ENCODE peak calls at places on chromosomes 2 and 18, in nine cellular contexts. J is HTR-8/SVneo; A is epithelial cell of prostate; R is NCI-H2081; Q is choroid plexus epithelial cell; N is occipital lobe; H is left kidney; M is activated T-helper 2 cell treated with anti-CD3 and anti-CD28 coated beads, Interferon-gamma antibody, Interleukin-2, Interleukin-4, amounts not matched to agents 10 μg/mL and 5 μg/mL and 100 μg/mL, durations not matched to agents 14 hours and 24 hours and 36 hours; S is PC-9. K is an unnamed sample.

GRCh38 chr2:147845608-147846002 is 776 bp downstream of the ACVR2A start:
- DNase-seq in J (no peak), A (no peak), R (no peak), Q (no peak), N (no peak), H (peak), M (no peak), S (no peak), K (no peak)

GRCh38 chr18:78729099-78729467 is 250.5 kb upstream of the SALL3 start:
- DNase-seq in J (no peak), A (no peak), R (no peak), Q (no peak), N (no peak), H (no peak), M (no peak), S (no peak), K (no peak)

GRCh38 chr2:60998628-60999545 is 18.6 kb upstream of the PEX13 start:
- DNase-seq in J (peak), A (no peak), R (peak), Q (peak), N (no peak), H (peak), M (no peak), S (no peak), K (no peak)

GRCh38 chr2:179440642-179441251 is 176.1 kb upstream of the SESTD1 start:
- DNase-seq in J (no peak), A (no peak), R (peak), Q (peak), N (no peak), H (peak), M (no peak), S (no peak), K (no peak)

GRCh38 chr18:9082763-9083510 is 19.6 kb upstream of the NDUFV2 start:
- DNase-seq in J (no peak), A (no peak), R (no peak), Q (no peak), N (no peak), H (no peak), M (peak), S (no peak), K (no peak)

GRCh38 chr18:46437019-46437418 is 220.0 kb downstream of the LOXHD1 start:
- DNase-seq in J (no peak), A (no peak), R (no peak), Q (no peak), N (no peak), H (no peak), M (no peak), S (no peak), K (no peak)

GRCh38 chr18:22694954-22695353 is 238.2 kb upstream of the RBBP8 start:
- DNase-seq in J (peak), A (peak), R (no peak), Q (peak), N (no peak), H (no peak), M (no peak), S (peak), K (peak)

GRCh38 chr2:62803961-62804360 is 98.4 kb downstream of the EHBP1 start:
- DNase-seq in J (no peak), A (no peak), R (no peak), Q (no peak), N (no peak), H (no peak), M (no peak), S (no peak), K (no peak)

GRCh38 chr2:175468699-175469098 is 287.2 kb upstream of the ATP5MC3 start:
- DNase-seq in J (no peak), A (no peak), R (no peak), Q (no peak), N (no peak), H (no peak), M (no peak), S (no peak), K (no peak)

GRCh38 chr2:129908721-129909373 is 70.6 kb upstream of the RAB6C start:
- DNase-seq in J (no peak), A (no peak), R (no peak), Q (no peak), N (no peak), H (peak), M (no peak), S (no peak), K (no peak)

GRCh38 chr2:27582129-27582694 is 630 bp upstream of the ZNF512 start:
- DNase-seq in J (no peak), A (no peak), R (no peak), Q (no peak), N (no peak), H (no peak), M (peak), S (no peak), K (no peak)

GRCh38 chr2:142290931-142291330 is 160.1 kb upstream of the LRP1B start:
- DNase-seq in J (no peak), A (peak), R (no peak), Q (peak), N (no peak), H (peak), M (no peak), S (no peak), K (no peak)

GRCh38 chr18:77858331-77858730 is 608.7 kb downstream of the GALR1 start:
- DNase-seq in J (no peak), A (no peak), R (peak), Q (no peak), N (no peak), H (peak), M (no peak), S (no peak), K (no peak)

GRCh38 chr2:159506764-159507406 is 109.5 kb downstream of the BAZ2B start:
- DNase-seq in J (no peak), A (peak), R (no peak), Q (peak), N (no peak), H (no peak), M (no peak), S (no peak), K (no peak)

GRCh38 chr18:49566985-49567384 is 5.1 kb downstream of the LIPG start:
- DNase-seq in J (no peak), A (no peak), R (no peak), Q (no peak), N (no peak), H (no peak), M (no peak), S (no peak), K (no peak)

GRCh38 chr2:164314148-164314547 is 307.1 kb downstream of the GRB14 start:
- DNase-seq in J (no peak), A (no peak), R (no peak), Q (peak), N (no peak), H (peak), M (no peak), S (peak), K (no peak)

GRCh38 chr18:42636309-42636708 is 479.2 kb downstream of the RIT2 start:
- DNase-seq in J (no peak), A (no peak), R (no peak), Q (no peak), N (no peak), H (no peak), M (no peak), S (no peak), K (no peak)

GRCh38 chr2:61759718-61760117 is 94.1 kb downstream of the FAM161A start:
- DNase-seq in J (peak), A (peak), R (no peak), Q (peak), N (no peak), H (no peak), M (no peak), S (no peak), K (peak)

GRCh38 chr2:46966576-46966975 is 51.0 kb upstream of the MCFD2 start:
- DNase-seq in J (no peak), A (no peak), R (no peak), Q (no peak), N (no peak), H (no peak), M (no peak), S (no peak), K (no peak)

GRCh38 chr2:119983108-119983507 is 29.8 kb upstream of the EPB41L5 start:
- DNase-seq in J (no peak), A (no peak), R (no peak), Q (no peak), N (no peak), H (no peak), M (no peak), S (no peak), K (no peak)

GRCh38 chr2:3249477-3249962 is 128.1 kb downstream of the EIPR1 start:
- DNase-seq in J (no peak), A (no peak), R (no peak), Q (no peak), N (no peak), H (no peak), M (no peak), S (no peak), K (no peak)

GRCh38 chr2:49857371-49858112 is 703.2 kb upstream of the FSHR start:
- DNase-seq in J (no peak), A (no peak), R (no peak), Q (no peak), N (no peak), H (no peak), M (no peak), S (no peak), K (no peak)

GRCh38 chr2:26745609-26746327 is 18.3 kb upstream of the SLC35F6 start:
- DNase-seq in J (peak), A (no peak), R (peak), Q (peak), N (peak), H (peak), M (peak), S (peak), K (no peak)

GRCh38 chr2:69103495-69103894 is 90.5 kb downstream of the ANTXR1 start:
- DNase-seq in J (no peak), A (no peak), R (no peak), Q (no peak), N (no peak), H (no peak), M (no peak), S (no peak), K (no peak)

GRCh38 chr2:135840601-135841000 is 3.6 kb upstream of the LCT start:
- DNase-seq in J (no peak), A (no peak), R (no peak), Q (peak), N (no peak), H (no peak), M (no peak), S (no peak), K (no peak)

GRCh38 chr2:233468047-233468745 is 98.4 kb downstream of the USP40 start:
- DNase-seq in J (no peak), A (no peak), R (no peak), Q (no peak), N (no peak), H (no peak), M (no peak), S (no peak), K (no peak)

GRCh38 chr2:230952226-230952956 is 27.3 kb upstream of the GPR55 start:
- DNase-seq in J (no peak), A (no peak), R (no peak), Q (no peak), N (no peak), H (no peak), M (no peak), S (no peak), K (no peak)

GRCh38 chr2:55779459-55780421 is 86.1 kb upstream of the PNPT1 start:
- DNase-seq in J (peak), A (peak), R (no peak), Q (peak), N (no peak), H (no peak), M (no peak), S (peak), K (no peak)

GRCh38 chr2:11830708-11831301 is 84.4 kb downstream of the LPIN1 start:
- DNase-seq in J (peak), A (no peak), R (no peak), Q (no peak), N (no peak), H (no peak), M (no peak), S (no peak), K (no peak)

GRCh38 chr2:151823651-151824050 is 4.6 kb downstream of the ARL5A start:
- DNase-seq in J (no peak), A (no peak), R (no peak), Q (no peak), N (no peak), H (no peak), M (no peak), S (no peak), K (no peak)

GRCh38 chr2:54419855-54420550 is 36.1 kb upstream of the SPTBN1 start:
- DNase-seq in J (no peak), A (no peak), R (no peak), Q (peak), N (no peak), H (no peak), M (no peak), S (no peak), K (no peak)

GRCh38 chr2:19474128-19474527 is 115.7 kb upstream of the OSR1 start:
- DNase-seq in J (no peak), A (peak), R (no peak), Q (peak), N (no peak), H (peak), M (peak), S (no peak), K (peak)

GRCh38 chr2:46964835-46965560 is 49.4 kb upstream of the MCFD2 start:
- DNase-seq in J (no peak), A (no peak), R (no peak), Q (peak), N (no peak), H (no peak), M (no peak), S (peak), K (no peak)

GRCh38 chr2:30417253-30417652 is 29.8 kb upstream of the LCLAT1 start:
- DNase-seq in J (no peak), A (no peak), R (no peak), Q (peak), N (no peak), H (no peak), M (no peak), S (no peak), K (no peak)

GRCh38 chr2:120798569-120799215 is 63.0 kb downstream of the GLI2 start:
- DNase-seq in J (no peak), A (no peak), R (no peak), Q (no peak), N (no peak), H (peak), M (no peak), S (no peak), K (no peak)

GRCh38 chr2:216292886-216293291 is 79.4 kb downstream of the MARCHF4 start:
- DNase-seq in J (no peak), A (no peak), R (no peak), Q (no peak), N (no peak), H (no peak), M (no peak), S (no peak), K (no peak)

GRCh38 chr18:42107287-42108045 is 152.4 kb downstream of the PIK3C3 start:
- DNase-seq in J (no peak), A (no peak), R (no peak), Q (no peak), N (no peak), H (no peak), M (no peak), S (no peak), K (no peak)

GRCh38 chr18:13909141-13909540 is 6.2 kb downstream of the MC2R start:
- DNase-seq in J (no peak), A (no peak), R (no peak), Q (no peak), N (no peak), H (no peak), M (no peak), S (no peak), K (no peak)

GRCh38 chr2:152223997-152224396 is 48.4 kb upstream of the STAM2 start:
- DNase-seq in J (no peak), A (no peak), R (no peak), Q (peak), N (no peak), H (peak), M (no peak), S (no peak), K (no peak)